ENCODE peak calls at places on chromosomes 7 and 10, in five cellular contexts. V, H, E, T and Y are unnamed samples.

GRCh38 chr7:143363011-143363937 is 761 bp upstream of the FAM131B start:
- DNase-seq in V (no peak), H (no peak), E (no peak), T (peak; percentile 74), Y (no peak)

GRCh38 chr10:525565-526315 is 163.7 kb downstream of the DIP2C start:
- DNase-seq in V (no peak), H (no peak), E (peak; percentile 88), T (no peak), Y (no peak)

GRCh38 chr10:129870926-129871660 is 93.0 kb downstream of the EBF3 start:
- DNase-seq in V (no peak), H (no peak), E (peak; percentile 56), T (no peak), Y (no peak)

GRCh38 chr10:6430581-6430980 is 149.5 kb downstream of the PRKCQ start:
- DNase-seq in V (no peak), H (no peak), E (no peak), T (no peak), Y (no peak)

GRCh38 chr7:70681847-70682350 is 450.0 kb upstream of the GALNT17 start:
- DNase-seq in V (no peak), H (no peak), E (no peak), T (no peak), Y (no peak)

GRCh38 chr10:209357-209756 is 74.1 kb downstream of the ZMYND11 start:
- DNase-seq in V (no peak), H (no peak), E (no peak), T (no peak), Y (no peak)

GRCh38 chr10:21832751-21833150 is 170.8 kb downstream of the DNAJC1 start:
- DNase-seq in V (no peak), H (no peak), E (no peak), T (no peak), Y (no peak)

GRCh38 chr10:46553238-46554049 is 3.0 kb downstream of the GPRIN2 start:
- DNase-seq in V (no peak), H (no peak), E (peak; percentile 49), T (peak; percentile 80), Y (peak; percentile 14)

GRCh38 chr10:70348228-70348850 is 34.1 kb downstream of the LRRC20 start:
- DNase-seq in V (no peak), H (peak; percentile 42), E (no peak), T (no peak), Y (no peak)

GRCh38 chr7:93147358-93147757 is 827 bp downstream of the SAMD9L start:
- DNase-seq in V (peak; percentile 12), H (peak; percentile 19), E (no peak), T (no peak), Y (peak; percentile 18)

GRCh38 chr10:62597226-62597625 is 207.3 kb upstream of the ADO start:
- DNase-seq in V (no peak), H (no peak), E (no peak), T (no peak), Y (no peak)

GRCh38 chr10:124145109-124145860 is 51.9 kb upstream of the CHST15 start:
- DNase-seq in V (no peak), H (no peak), E (peak; percentile 88), T (no peak), Y (peak; percentile 48)

GRCh38 chr7:82257118-82257695 is 186.4 kb downstream of the CACNA2D1 start:
- DNase-seq in V (no peak), H (no peak), E (no peak), T (no peak), Y (no peak)

GRCh38 chr7:32588657-32589056 is 93.4 kb downstream of the AVL9 start:
- DNase-seq in V (no peak), H (peak; percentile 16), E (no peak), T (no peak), Y (no peak)

GRCh38 chr7:154978045-154978444 is 24.9 kb downstream of the PAXIP1 start:
- DNase-seq in V (no peak), H (no peak), E (no peak), T (no peak), Y (no peak)

DNA sequence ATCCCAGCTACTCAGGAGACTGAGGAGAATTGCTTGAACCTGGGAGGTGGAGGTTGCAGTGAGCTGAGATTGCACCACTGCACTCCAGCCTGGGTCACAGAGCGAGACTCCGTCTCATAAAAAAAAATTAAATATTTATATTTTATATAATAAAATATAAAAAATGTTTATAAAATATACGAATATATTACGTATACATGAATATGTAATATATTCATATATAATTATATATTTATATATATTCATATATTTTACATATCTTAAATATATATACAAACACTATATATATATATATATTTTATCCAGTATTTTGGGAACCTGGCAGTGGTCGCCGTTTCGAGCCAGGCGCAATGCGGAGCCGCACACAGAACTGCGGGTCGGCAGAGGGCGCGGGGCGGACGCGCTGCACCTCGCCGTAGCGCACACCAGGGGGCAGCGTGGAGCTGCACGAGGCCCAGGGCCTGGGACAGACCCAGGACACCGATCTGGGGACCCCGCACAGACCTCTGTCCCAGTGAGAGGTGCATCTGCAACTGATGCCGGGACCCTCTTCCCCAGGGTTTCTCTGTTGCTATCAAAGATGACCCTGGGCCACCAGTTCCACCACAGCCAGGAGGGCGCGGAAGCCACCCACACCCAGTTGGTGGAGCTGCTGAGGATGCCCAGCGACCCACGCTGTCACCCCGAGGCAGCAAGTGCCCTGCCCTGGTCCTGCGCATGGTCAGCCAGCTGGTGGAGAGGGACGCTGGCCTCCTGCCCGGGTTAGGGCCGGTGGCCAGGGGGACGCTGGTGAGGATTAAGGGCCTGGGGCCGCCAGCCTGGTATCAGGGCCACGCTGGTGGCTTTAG is 22.7 kb downstream of the AP5Z1 start:
- DNase-seq in V (peak; percentile 45), H (peak; percentile 62), E (peak; percentile 77), T (no peak), Y (peak; percentile 55)
- TF ChIP-seq CTCF in V (peak; percentile 94), H (peak; percentile 86), E (peak; percentile 85), T (peak; percentile 91), Y (peak; percentile 89)

GRCh38 chr7:134197342-134197741 is 70.2 kb downstream of the LRGUK start:
- DNase-seq in V (no peak), H (no peak), E (no peak), T (no peak), Y (no peak)
- TF ChIP-seq CTCF in V (no peak), H (no peak), E (no peak), T (no peak), Y (no peak)

DNA sequence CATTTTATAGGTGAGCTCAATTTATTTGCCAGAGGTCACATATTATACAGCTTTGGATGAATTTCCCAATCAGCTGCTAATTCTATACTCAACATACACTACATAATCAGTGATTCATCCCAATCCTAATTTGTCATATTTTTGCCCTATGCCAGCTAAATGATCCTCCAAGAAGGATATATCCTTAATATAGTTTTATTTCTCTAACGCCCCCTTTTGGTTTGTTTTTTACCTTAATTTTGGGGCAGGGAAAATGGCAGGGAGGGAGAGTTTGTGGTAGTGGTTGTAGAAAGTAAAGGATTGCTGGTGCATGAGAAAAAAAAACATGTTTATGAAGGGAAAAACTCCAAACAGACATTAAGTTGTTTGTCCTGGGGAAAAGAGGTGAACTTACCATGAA is 31.9 kb downstream of the WASL start:
- DNase-seq in V (no peak), H (no peak), E (no peak), T (no peak), Y (no peak)
- TF ChIP-seq CTCF in V (no peak), H (no peak), E (no peak), T (no peak), Y (no peak)

GRCh38 chr10:84237199-84238051 is 3.9 kb downstream of the LRIT1 start:
- DNase-seq in V (no peak), H (no peak), E (no peak), T (peak; percentile 75), Y (peak; percentile 52)
- TF ChIP-seq CTCF in V (no peak), H (no peak), E (no peak), T (no peak), Y (peak; percentile 32)